ENCODE peak calls at places on chromosome 13, in ten cellular contexts. Y is stimulated activated CD8-positive, alpha-beta memory T cell treated with anti-CD3 and anti-CD28 coated beads, Interleukin-2, amount 100 ng/mL, for 1 hour; A is OCI-LY7; X is stimulated activated CD4-positive, alpha-beta T cell treated with anti-CD3 and anti-CD28 coated beads, Interleukin-4, amount 100 ng/mL, for 24 hours; N is HTR-8/SVneo; W is pancreas; Z is ureter; P is tibial artery; U is cardiac fibroblast; F is left ventricle myocardium inferior. K is an unnamed sample.

GRCh38 chr13:36453518-36453917 is 21.2 kb downstream of the CCNA1 start:
- DNase-seq in A (peak), N (no peak), F (no peak), X (no peak), Z (no peak), U (peak), W (no peak), Y (no peak), P (no peak), K (no peak)

GRCh38 chr13:29396446-29396845 is 199.0 kb downstream of the SLC7A1 start:
- DNase-seq in N (no peak), X (no peak), Y (no peak), P (no peak), W (no peak), F (no peak), U (no peak), Z (no peak), A (no peak), K (no peak)

GRCh38 chr13:46668302-46668720 is 115.3 kb downstream of the LRCH1 start:
- DNase-seq in X (no peak), Z (no peak), P (peak), U (peak), Y (no peak), W (peak), A (peak), N (no peak), F (peak), K (peak)

GRCh38 chr13:102697264-102697663 is 2.4 kb upstream of the METTL21C start:
- DNase-seq in Z (no peak), F (no peak), X (no peak), P (no peak), W (no peak), U (no peak), Y (no peak), A (no peak), N (no peak), K (no peak)

GRCh38 chr13:66689628-66690027 is 540.5 kb downstream of the PCDH9 start:
- DNase-seq in F (no peak), N (no peak), U (peak), Z (no peak), X (no peak), W (no peak), A (peak), Y (no peak), P (no peak), K (no peak)

GRCh38 chr13:44155422-44156293 is 218.0 kb upstream of the SERP2 start:
- DNase-seq in W (peak), P (peak), Y (no peak), U (peak), N (no peak), X (no peak), Z (peak), A (no peak), F (peak), K (peak)

GRCh38 chr13:98768522-98768921 is 16.1 kb upstream of the SLC15A1 start:
- DNase-seq in X (no peak), W (no peak), Y (no peak), N (no peak), A (no peak), U (no peak), P (no peak), Z (no peak), F (no peak), K (no peak)

GRCh38 chr13:32669030-32669646 is 82.9 kb downstream of the PDS5B start:
- DNase-seq in P (no peak), U (peak), W (no peak), Y (no peak), F (no peak), X (peak), Z (no peak), N (peak), A (peak), K (no peak)

GRCh38 chr13:99884913-99885312 is 86.7 kb downstream of the ZIC5 start:
- DNase-seq in P (no peak), F (no peak), N (no peak), A (no peak), W (no peak), Y (no peak), U (no peak), Z (no peak), X (no peak), K (no peak)

K was measured in hippocampal formation.